ENCODE peak calls at places on chromosomes 5 and 9, in four cellular contexts. K, I, G and B are unnamed samples.
A peak's percentile ranks its signal among the peaks of the same experiment; 100 is the strongest.

GRCh38 chr5:11273180-11273882 is 512.3 kb upstream of the DAP start:
- DNase-seq in K (peak; percentile 13), I (no peak), G (no peak), B (no peak)

GRCh38 chr5:159514229-159514822 is 184.0 kb upstream of the IL12B start:
- DNase-seq in K (no peak), I (no peak), G (no peak), B (no peak)

GRCh38 chr9:134178781-134179551 is 14.6 kb upstream of the RNU6ATAC start:
- DNase-seq in K (peak; percentile 22), I (no peak), G (peak; percentile 97), B (no peak)

GRCh38 chr9:26856413-26857032 is 36.1 kb downstream of the CAAP1 start:
- DNase-seq in K (peak; percentile 56), I (peak; percentile 52), G (peak; percentile 30), B (peak; percentile 62)

GRCh38 chr9:88011005-88011766 is 36.9 kb upstream of the CDK20 start:
- DNase-seq in K (peak; percentile 35), I (no peak), G (peak; percentile 93), B (no peak)

GRCh38 chr5:56409331-56410190 is 176.4 kb upstream of the ANKRD55 start:
- DNase-seq in K (peak; percentile 81), I (no peak), G (peak; percentile 88), B (no peak)

GRCh38 chr5:150340614-150341265 is 16.8 kb upstream of the TCOF1 start:
- DNase-seq in K (no peak), I (peak; percentile 75), G (no peak), B (no peak)

GRCh38 chr5:38616061-38616460 is 59.6 kb upstream of the LIFR start:
- DNase-seq in K (peak; percentile 48), I (no peak), G (no peak), B (no peak)

GRCh38 chr9:123763910-123764588 is 165.9 kb downstream of the DENND1A start:
- DNase-seq in K (peak; percentile 78), I (no peak), G (peak; percentile 87), B (no peak)

GRCh38 chr9:127136081-127136879 is 13.8 kb upstream of the ANGPTL2 start:
- DNase-seq in K (no peak), I (no peak), G (no peak), B (no peak)

GRCh38 chr5:83877911-83878706 is 157.5 kb upstream of the HAPLN1 start:
- DNase-seq in K (peak; percentile 27), I (no peak), G (peak; percentile 52), B (no peak)

GRCh38 chr9:125534934-125535701 is 171.9 kb downstream of the MAPKAP1 start:
- DNase-seq in K (no peak), I (no peak), G (no peak), B (no peak)

GRCh38 chr5:153551537-153552079 is 61.1 kb downstream of the GRIA1 start:
- DNase-seq in K (peak; percentile 95), I (no peak), G (peak; percentile 80), B (no peak)

GRCh38 chr5:170570492-170570891 is 66.7 kb downstream of the KCNIP1 start:
- DNase-seq in K (no peak), I (no peak), G (no peak), B (no peak)

GRCh38 chr5:58595952-58596351 is 13.1 kb downstream of the RAB3C start:
- DNase-seq in K (no peak), I (no peak), G (no peak), B (no peak)

GRCh38 chr5:58598440-58598839 is 15.6 kb downstream of the RAB3C start:
- DNase-seq in K (no peak), I (no peak), G (no peak), B (no peak)

GRCh38 chr5:58599217-58599616 is 16.3 kb downstream of the RAB3C start:
- DNase-seq in K (no peak), I (no peak), G (no peak), B (no peak)
- H3K79me2 ChIP-seq in K (no peaks in the 10 kb centered on the region), I (no peaks in the 10 kb centered on the region), G (no peaks in the 10 kb centered on the region), B (no peaks in the 10 kb centered on the region)

DNA sequence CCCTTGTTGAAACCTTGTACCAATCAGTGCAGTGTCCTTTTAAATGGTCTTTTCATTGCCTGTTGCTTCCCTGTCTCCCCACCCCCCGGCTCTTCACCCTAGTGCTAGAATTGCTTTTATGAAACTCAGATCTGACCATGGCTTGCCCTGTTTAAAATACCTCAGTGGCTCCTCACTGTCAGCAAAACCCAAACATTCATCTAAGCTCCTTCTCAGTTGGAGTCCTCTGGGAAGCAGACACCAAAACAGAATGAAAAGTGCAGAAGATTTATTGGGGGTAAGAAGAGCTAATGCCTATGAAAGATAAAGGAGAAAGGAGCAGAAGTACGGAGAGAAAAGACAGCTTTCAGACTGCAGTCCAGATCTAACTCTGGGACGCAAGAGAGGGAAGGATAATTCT is 56.2 kb downstream of the IRF1 start:
- DNase-seq in K (no peak), I (no peak), G (no peak), B (no peak)
- H3K27ac ChIP-seq in K (no peak overlapping the region), I (no peak overlapping the region), G (no peak overlapping the region), B (no peak overlapping the region)

GRCh38 chr9:115240676-115241075 is 122.7 kb upstream of the TNC start:
- DNase-seq in K (no peak), I (no peak), G (no peak), B (no peak)
- H3K79me2 ChIP-seq in K (no peaks in the 10 kb centered on the region), I (no peaks in the 10 kb centered on the region), G (no peaks in the 10 kb centered on the region), B (no peaks in the 10 kb centered on the region)

GRCh38 chr9:18683312-18683711 is 209.4 kb downstream of the ADAMTSL1 start:
- DNase-seq in K (no peak), I (no peak), G (no peak), B (no peak)

GRCh38 chr9:18684608-18685317 is 210.8 kb downstream of the ADAMTSL1 start:
- DNase-seq in K (no peak), I (no peak), G (no peak), B (no peak)

GRCh38 chr9:18678846-18679245 is 204.9 kb downstream of the ADAMTSL1 start:
- DNase-seq in K (no peak), I (no peak), G (no peak), B (no peak)

GRCh38 chr9:18688581-18688980 is 214.6 kb downstream of the ADAMTSL1 start:
- DNase-seq in K (peak; percentile 43), I (no peak), G (no peak), B (no peak)

GRCh38 chr9:18682907-18683306 is 209.0 kb downstream of the ADAMTSL1 start:
- DNase-seq in K (no peak), I (no peak), G (no peak), B (no peak)
- H3K27ac ChIP-seq in K (no peak overlapping the region), I (no peak overlapping the region), G (no peak overlapping the region), B (no peak overlapping the region)

GRCh38 chr5:53003144-53003543 is 14.0 kb downstream of the ITGA2 start:
- DNase-seq in K (no peak), I (no peak), G (no peak), B (no peak)
- H3K79me2 ChIP-seq in K (peaks cover 90% of the 10 kb centered on the region), I (no peaks in the 10 kb centered on the region), G (peaks cover 8% of the 10 kb centered on the region), B (no peaks in the 10 kb centered on the region)

GRCh38 chr5:138910546-138911185 is 35.5 kb upstream of the LRRTM2 start:
- DNase-seq in K (peak; percentile 22), I (no peak), G (no peak), B (no peak)

GRCh38 chr5:138913773-138914172 is 38.6 kb upstream of the LRRTM2 start:
- DNase-seq in K (no peak), I (no peak), G (no peak), B (no peak)

GRCh38 chr5:138912093-138912492 is 37.0 kb upstream of the LRRTM2 start:
- DNase-seq in K (no peak), I (no peak), G (peak; percentile 17), B (no peak)

GRCh38 chr5:138911441-138911840 is 36.3 kb upstream of the LRRTM2 start:
- DNase-seq in K (peak; percentile 34), I (no peak), G (peak; percentile 29), B (no peak)

GRCh38 chr5:138914338-138914737 is 39.2 kb upstream of the LRRTM2 start:
- DNase-seq in K (no peak), I (no peak), G (no peak), B (no peak)
- H3K27ac ChIP-seq in K (no peak overlapping the region), I (no peak overlapping the region), G (no peak overlapping the region), B (no peak overlapping the region)

GRCh38 chr9:133029994-133030316 is 842 bp upstream of the GTF3C5 start:
- DNase-seq in K (no peak), I (no peak), G (peak; percentile 82), B (no peak)
- H3K79me2 ChIP-seq in K (peaks cover 52% of the 10 kb centered on the region), I (peaks cover 47% of the 10 kb centered on the region), G (peaks cover 50% of the 10 kb centered on the region), B (peaks cover 48% of the 10 kb centered on the region)

DNA sequence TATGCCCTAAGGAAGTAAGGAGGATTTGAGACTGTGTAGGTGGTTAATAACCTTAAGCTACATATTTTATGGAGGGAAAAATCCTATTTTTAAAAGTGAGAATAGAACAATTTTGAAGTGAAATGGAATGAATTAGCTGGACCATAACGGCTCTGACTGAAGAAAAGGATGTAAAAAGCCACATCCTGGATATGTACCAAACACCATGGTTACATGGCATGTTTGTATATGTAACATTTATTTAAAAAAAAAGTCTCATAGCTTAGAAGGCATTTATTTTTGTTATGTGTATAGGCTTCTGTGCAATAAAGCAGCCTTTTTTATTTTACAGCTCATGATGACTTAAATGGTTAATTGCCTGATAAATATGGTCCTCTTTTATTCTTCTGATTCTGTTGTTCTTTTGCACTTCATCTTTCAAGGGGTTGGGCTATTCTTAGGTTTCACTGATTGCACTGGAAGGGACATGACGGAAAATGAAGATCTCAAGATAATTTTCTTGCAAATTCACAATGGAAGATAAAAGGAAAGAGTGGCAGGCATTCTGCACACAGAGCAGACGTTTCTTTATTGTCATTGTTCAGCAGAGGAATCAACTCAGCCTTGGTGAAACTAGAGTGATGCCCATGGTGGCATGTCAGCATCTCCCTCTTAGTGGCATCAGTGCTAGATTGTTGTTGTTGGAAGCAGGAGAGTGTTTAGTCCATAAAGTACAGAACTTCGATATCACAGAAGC is 63.1 kb downstream of the DOCK8 start:
- DNase-seq in K (no peak), I (no peak), G (no peak), B (peak; percentile 34)
- H3K27ac ChIP-seq in K (no peak overlapping the region), I (no peak overlapping the region), G (no peak overlapping the region), B (no peak overlapping the region)